ENCODE peak calls at places on chromosome 16, in ten cellular contexts. A is Peyer's patch; E is CD8-positive, alpha-beta T cell; O is pancreas; P is psoas muscle; L is ascending aorta; M is colonic mucosa; I is neuronal stem cell; G is effector memory CD4-positive, alpha-beta T cell; H is thoracic aorta. B is an unnamed sample.

GRCh38 chr16:20410153-20410723 is 904 bp downstream of the ACSM5 start:
- DNase-seq in A (no peak), E (no peak), O (no peak), P (no peak), L (no peak), M (no peak), I (no peak), G (no peak), H (no peak), B (no peak)

GRCh38 chr16:83015871-83016270 is 389.1 kb downstream of the CDH13 start:
- DNase-seq in A (no peak), E (no peak), O (no peak), P (no peak), L (no peak), M (no peak), I (no peak), G (no peak), H (no peak), B (no peak)

GRCh38 chr16:23595951-23596720 is at the start of gene NDUFAB1:
- DNase-seq in A (peak), E (peak), O (peak), P (peak), L (peak), M (peak), I (peak), G (peak), H (peak), B (peak)

GRCh38 chr16:15766918-15767317 is 89.9 kb downstream of the MYH11 start:
- DNase-seq in A (no peak), E (no peak), O (no peak), P (no peak), L (no peak), M (no peak), I (no peak), G (no peak), H (no peak), B (no peak)

GRCh38 chr16:75514296-75514695 is 19.1 kb upstream of the CHST6 start:
- DNase-seq in A (no peak), E (no peak), O (no peak), P (no peak), L (no peak), M (no peak), I (no peak), G (no peak), H (no peak), B (no peak)

GRCh38 chr16:86170720-86171119 is 271.8 kb downstream of the IRF8 start:
- DNase-seq in A (no peak), E (no peak), O (no peak), P (no peak), L (no peak), M (no peak), I (no peak), G (no peak), H (no peak), B (no peak)

GRCh38 chr16:86798247-86799041 is 220.1 kb downstream of the FOXL1 start:
- DNase-seq in A (no peak), E (no peak), O (no peak), P (no peak), L (no peak), M (no peak), I (no peak), G (no peak), H (no peak), B (no peak)

GRCh38 chr16:79528281-79528680 is 72.3 kb downstream of the MAF start:
- DNase-seq in A (no peak), E (no peak), O (no peak), P (no peak), L (no peak), M (no peak), I (no peak), G (no peak), H (no peak), B (no peak)

GRCh38 chr16:4266372-4266771 is 6.5 kb downstream of the TFAP4 start:
- DNase-seq in A (no peak), E (no peak), O (no peak), P (no peak), L (no peak), M (no peak), I (no peak), G (no peak), H (no peak), B (no peak)

GRCh38 chr16:85557976-85558589 is 55.0 kb upstream of the GSE1 start:
- DNase-seq in A (no peak), E (peak), O (peak), P (no peak), L (no peak), M (peak), I (no peak), G (no peak), H (no peak), B (peak)

GRCh38 chr16:59573528-59574271 is 839.6 kb upstream of the GOT2 start:
- DNase-seq in A (no peak), E (no peak), O (no peak), P (no peak), L (no peak), M (no peak), I (no peak), G (no peak), H (no peak), B (no peak)

GRCh38 chr16:11819798-11820197 is 22.7 kb upstream of the ZC3H7A start:
- DNase-seq in A (no peak), E (no peak), O (no peak), P (no peak), L (no peak), M (no peak), I (no peak), G (no peak), H (no peak), B (peak)

GRCh38 chr16:11816123-11816522 is 19.1 kb upstream of the ZC3H7A start:
- DNase-seq in A (no peak), E (no peak), O (no peak), P (no peak), L (no peak), M (no peak), I (no peak), G (no peak), H (no peak), B (no peak)
- H3K4me3 ChIP-seq in A (no peak), E (no peak), O (no peak), P (no peak), L (no peak), M (no peak), I (no peak), G (no peak), H (no peak), B (no peak)

GRCh38 chr16:55992551-55992950 is 117.4 kb upstream of the CES5A start:
- DNase-seq in A (no peak), E (no peak), O (no peak), P (no peak), L (no peak), M (no peak), I (no peak), G (no peak), H (no peak), B (no peak)

GRCh38 chr16:55991843-55992242 is 116.7 kb upstream of the CES5A start:
- DNase-seq in A (no peak), E (no peak), O (no peak), P (no peak), L (no peak), M (no peak), I (no peak), G (no peak), H (no peak), B (no peak)

GRCh38 chr16:55988013-55988412 is 112.8 kb upstream of the CES5A start:
- DNase-seq in A (no peak), E (no peak), O (no peak), P (no peak), L (no peak), M (no peak), I (no peak), G (no peak), H (no peak), B (no peak)

GRCh38 chr16:55989569-55989907 is 114.4 kb upstream of the CES5A start:
- DNase-seq in A (no peak), E (no peak), O (peak), P (no peak), L (no peak), M (no peak), I (no peak), G (no peak), H (no peak), B (no peak)

GRCh38 chr16:55993088-55993487 is 117.9 kb upstream of the CES5A start:
- DNase-seq in A (no peak), E (no peak), O (no peak), P (no peak), L (no peak), M (no peak), I (no peak), G (no peak), H (no peak), B (no peak)
- H3K27ac ChIP-seq in A (no peak), E (no peak), O (no peak), P (no peak), L (no peak), M (no peak), I (no peak), G (no peak), H (no peak), B (no peak)

GRCh38 chr16:66935319-66936011 is at the start of gene CES2:
- DNase-seq in A (peak), E (no peak), O (peak), P (peak), L (peak), M (peak), I (no peak), G (no peak), H (no peak), B (peak)

GRCh38 chr16:66939366-66939765 is 4.0 kb downstream of the CES2 start:
- DNase-seq in A (no peak), E (no peak), O (peak), P (peak), L (no peak), M (no peak), I (no peak), G (no peak), H (no peak), B (no peak)

GRCh38 chr16:66936462-66936861 is 1.1 kb downstream of the CES2 start:
- DNase-seq in A (peak), E (no peak), O (peak), P (peak), L (no peak), M (peak), I (no peak), G (no peak), H (no peak), B (peak)

GRCh38 chr16:66937725-66938337 is 2.5 kb downstream of the CES2 start:
- DNase-seq in A (no peak), E (no peak), O (peak), P (peak), L (no peak), M (no peak), I (no peak), G (no peak), H (no peak), B (no peak)

GRCh38 chr16:66936889-66937554 is 1.7 kb downstream of the CES2 start:
- DNase-seq in A (no peak), E (no peak), O (peak), P (peak), L (no peak), M (no peak), I (no peak), G (no peak), H (no peak), B (no peak)
- H3K4me3 ChIP-seq in A (no peak), E (no peak), O (no peak), P (peak), L (no peak), M (peak), I (no peak), G (no peak), H (no peak), B (peak)

GRCh38 chr16:57798953-57799618 is 3.2 kb downstream of the KIFC3 start:
- DNase-seq in A (peak), E (no peak), O (peak), P (no peak), L (no peak), M (no peak), I (no peak), G (no peak), H (no peak), B (no peak)
- H3K27ac ChIP-seq in A (no peak), E (no peak), O (peak), P (no peak), L (no peak), M (no peak), I (no peak), G (no peak), H (no peak), B (no peak)

B was measured in small intestine.